ENCODE peak calls at places on chromosomes 4 and X, in seven cellular contexts. K, J, P, T, N, Y and E are unnamed samples.

GRCh38 chr4:169841776-169842175 is 84.0 kb upstream of the HPF1 start:
- DNase-seq in Y (no peak), J (no peak), P (no peak), K (no peak), T (no peak), N (no peak), E (no peak)

GRCh38 chrX:74422576-74423288 is 1.4 kb downstream of the SLC16A2 start:
- DNase-seq in Y (no peak), N (peak; percentile 55), P (peak; percentile 7), T (peak; percentile 79), K (no peak), J (peak; percentile 66), E (peak; percentile 28)

GRCh38 chr4:1049591-1049905 is 38.1 kb downstream of the FGFRL1 start:
- DNase-seq in Y (no peak), P (no peak), N (peak; percentile 17), T (peak; percentile 63), K (no peak), J (no peak), E (no peak)

GRCh38 chr4:145580906-145581305 is 38.3 kb upstream of the MMAA start:
- DNase-seq in K (no peak), Y (no peak), P (no peak), J (no peak), N (peak; percentile 37), T (no peak), E (no peak)

GRCh38 chr4:62548108-62548524 is 1348.0 kb downstream of the ADGRL3 start:
- DNase-seq in K (no peak), T (peak; percentile 70), Y (no peak), N (no peak), P (no peak), J (peak; percentile 9), E (no peak)

GRCh38 chr4:44651425-44651824 is at the start of gene YIPF7:
- DNase-seq in P (no peak), T (no peak), N (no peak), Y (no peak), K (no peak), J (no peak), E (no peak)

GRCh38 chr4:121951570-121952110 is at the start of gene TRPC3:
- DNase-seq in J (peak; percentile 18), Y (no peak), K (no peak), N (peak; percentile 15), T (peak; percentile 73), P (peak; percentile 6), E (no peak)

GRCh38 chr4:38028556-38028955 is 68.4 kb downstream of the PTTG2 start:
- DNase-seq in N (no peak), Y (no peak), T (no peak), K (no peak), J (no peak), P (no peak), E (no peak)

GRCh38 chr4:145523117-145523516 is 41.5 kb downstream of the SMAD1 start:
- DNase-seq in Y (no peak), T (no peak), J (peak; percentile 2), K (no peak), N (no peak), P (no peak), E (no peak)

GRCh38 chrX:21972721-21973120 is 32.2 kb downstream of the SMS start:
- DNase-seq in K (no peak), Y (no peak), P (peak; percentile 32), J (peak; percentile 27), T (no peak), N (no peak), E (no peak)

GRCh38 chr4:47462799-47463234 is 685 bp downstream of the COMMD8 start:
- DNase-seq in N (no peak), K (no peak), J (peak; percentile 26), T (no peak), Y (no peak), P (no peak), E (no peak)

GRCh38 chr4:31949045-31949444 is 1228.9 kb downstream of the PCDH7 start:
- DNase-seq in Y (no peak), T (no peak), N (no peak), P (no peak), J (no peak), K (no peak), E (no peak)

GRCh38 chr4:31649878-31650277 is 929.7 kb downstream of the PCDH7 start:
- DNase-seq in P (no peak), T (no peak), J (no peak), K (no peak), N (no peak), Y (no peak), E (no peak)

GRCh38 chr4:173490256-173490655 is 39.8 kb downstream of the HAND2 start:
- DNase-seq in N (no peak), K (no peak), T (no peak), J (peak; percentile 73), P (no peak), Y (no peak), E (no peak)
- TF ChIP-seq POLR2A in N (no peak), K (no peak), T (no peak), J (no peak), P (no peak), Y (no peak), E (no peak)

GRCh38 chr4:152679414-152680281 is at the start of gene TMEM154:
- DNase-seq in T (peak; percentile 83), J (peak; percentile 94), K (no peak), P (peak; percentile 75), N (peak; percentile 32), Y (peak; percentile 65), E (peak; percentile 46)
- TF ChIP-seq POLR2A in T (no peak), J (peak; percentile 61), K (no peak), P (peak; percentile 84), N (no peak), Y (no peak), E (peak; percentile 85)

GRCh38 chr4:10461850-10462400 is 4.7 kb upstream of the ZNF518B start:
- DNase-seq in J (no peak), K (no peak), T (no peak), N (no peak), P (no peak), Y (no peak), E (no peak)
- TF ChIP-seq POLR2A in J (no peak), K (no peak), T (no peak), N (no peak), P (no peak), Y (no peak), E (no peak)

GRCh38 chr4:6926681-6927478 is 17.3 kb downstream of the TBC1D14 start:
- DNase-seq in Y (peak; percentile 63), P (no peak), J (peak; percentile 66), K (no peak), T (peak; percentile 73), N (no peak), E (no peak)
- TF ChIP-seq POLR2A in Y (no peak), P (no peak), J (no peak), K (no peak), T (no peak), N (no peak), E (no peak)

GRCh38 chr4:158766419-158767044 is 2.3 kb upstream of the FNIP2 start:
- DNase-seq in J (peak; percentile 35), Y (no peak), K (no peak), N (no peak), P (no peak), T (no peak), E (no peak)

GRCh38 chr4:158770671-158771070 is 1.8 kb downstream of the FNIP2 start:
- DNase-seq in J (no peak), T (no peak), Y (no peak), K (no peak), P (no peak), N (no peak), E (no peak)

GRCh38 chr4:158771776-158772175 is 3.0 kb downstream of the FNIP2 start:
- DNase-seq in N (no peak), J (no peak), Y (no peak), T (no peak), K (no peak), P (peak; percentile 85), E (no peak)

GRCh38 chr4:158769175-158769831 is 477 bp downstream of the FNIP2 start:
- DNase-seq in T (peak; percentile 82), K (no peak), N (peak; percentile 39), P (peak; percentile 40), J (peak; percentile 45), Y (peak; percentile 29), E (no peak)

GRCh38 chr4:158768577-158769174 is at the start of gene FNIP2:
- DNase-seq in N (peak; percentile 84), Y (peak; percentile 53), P (peak; percentile 80), T (peak; percentile 92), K (peak; percentile 21), J (peak; percentile 63), E (peak; percentile 52)
- TF ChIP-seq POLR2A in N (peak; percentile 74), Y (no peak), P (peak; percentile 53), T (no peak), K (peak; percentile 69), J (no peak), E (peak; percentile 58)

GRCh38 chr4:82744284-82744963 is 54.2 kb downstream of the SCD5 start:
- DNase-seq in T (no peak), Y (no peak), N (peak; percentile 87), J (no peak), K (no peak), P (no peak), E (no peak)

GRCh38 chr4:82748781-82749504 is 49.7 kb downstream of the SCD5 start:
- DNase-seq in P (no peak), T (no peak), N (no peak), Y (no peak), K (no peak), J (no peak), E (no peak)

GRCh38 chr4:82748176-82748575 is 50.4 kb downstream of the SCD5 start:
- DNase-seq in P (no peak), K (no peak), T (no peak), J (no peak), N (no peak), Y (no peak), E (no peak)

GRCh38 chr4:82745173-82745842 is 53.3 kb downstream of the SCD5 start:
- DNase-seq in K (no peak), N (peak; percentile 69), T (no peak), P (no peak), Y (no peak), J (no peak), E (peak; percentile 26)

GRCh38 chr4:82746705-82747567 is 51.7 kb downstream of the SCD5 start:
- DNase-seq in N (peak; percentile 17), K (no peak), J (no peak), P (no peak), T (no peak), Y (no peak), E (no peak)
- TF ChIP-seq POLR2A in N (no peak), K (no peak), J (no peak), P (no peak), T (no peak), Y (no peak), E (no peak)

GRCh38 chrX:147364896-147365295 is 546.8 kb upstream of the FMR1 start:
- DNase-seq in Y (no peak), T (no peak), N (no peak), K (no peak), J (no peak), P (no peak), E (no peak)
- TF ChIP-seq POLR2A in Y (no peak), T (no peak), N (no peak), K (no peak), J (no peak), P (no peak), E (no peak)